ENCODE peak calls at places on chromosome 13, in nine cellular contexts. Q is spleen; X is stimulated activated CD8-positive, alpha-beta memory T cell treated with anti-CD3 and anti-CD28 coated beads, Interleukin-7, amount 100 ng/mL, for 1 hour; D is GM12865; Z is KBM-7; H is AG09309; L is right cardiac atrium; R is GM03348; Y is T-helper 2 cell. E is an unnamed sample.

GRCh38 chr13:91576590-91576989 is 178.2 kb downstream of the GPC5 start:
- DNase-seq in Q (no peak), X (no peak), D (peak; percentile 28), Z (peak; percentile 39), H (no peak), L (no peak), R (no peak), Y (no peak), E (no peak)

GRCh38 chr13:112968380-112968909 is 569 bp upstream of the MCF2L start:
- DNase-seq in Q (peak; percentile 87), X (peak; percentile 13), D (peak; percentile 1), Z (peak; percentile 23), H (no peak), L (no peak), R (no peak), Y (no peak), E (no peak)

GRCh38 chr13:30577381-30577780 is 40.3 kb upstream of the USPL1 start:
- DNase-seq in Q (no peak), X (no peak), D (peak; percentile 85), Z (peak; percentile 41), H (peak; percentile 81), L (no peak), R (peak; percentile 84), Y (no peak), E (no peak)

GRCh38 chr13:50098693-50099092 is 83.4 kb downstream of the KCNRG start:
- DNase-seq in Q (no peak), X (no peak), D (no peak), Z (no peak), H (no peak), L (no peak), R (no peak), Y (no peak), E (no peak)

GRCh38 chr13:73429691-73430090 is 370.9 kb downstream of the KLF5 start:
- DNase-seq in Q (no peak), X (no peak), D (no peak), Z (no peak), H (no peak), L (no peak), R (peak; percentile 22), Y (no peak), E (no peak)

GRCh38 chr13:70585109-70585508 is 476.9 kb upstream of the KLHL1 start:
- DNase-seq in Q (no peak), X (no peak), D (no peak), Z (no peak), H (no peak), L (no peak), R (no peak), Y (no peak), E (no peak)

GRCh38 chr13:99577934-99578917 is 77.0 kb downstream of the TM9SF2 start:
- DNase-seq in Q (no peak), X (no peak), D (peak; percentile 24), Z (peak; percentile 23), H (no peak), L (no peak), R (peak; percentile 33), Y (no peak), E (no peak)

GRCh38 chr13:73299787-73300186 is 241.0 kb downstream of the KLF5 start:
- DNase-seq in Q (no peak), X (no peak), D (no peak), Z (no peak), H (no peak), L (no peak), R (no peak), Y (no peak), E (no peak)

GRCh38 chr13:27921961-27922910 is 2.4 kb downstream of the PDX1 start:
- DNase-seq in Q (no peak), X (no peak), D (no peak), Z (no peak), H (no peak), L (no peak), R (no peak), Y (no peak), E (no peak)

E was measured in GOT3.